ENCODE peak calls at places on chromosome 6, in four cellular contexts. B is GM04504; M is CD8-positive, alpha-beta T cell; V is left colon. D is an unnamed sample.

GRCh38 chr6:35486005-35486925 is 10.6 kb downstream of the TEAD3 start:
- DNase-seq in V (peak), M (no peak), B (no peak), D (peak)

GRCh38 chr6:41566961-41567360 is 20.8 kb downstream of the FOXP4 start:
- DNase-seq in B (no peak), V (no peak), M (no peak), D (no peak)

GRCh38 chr6:129920103-129920798 is 59.1 kb upstream of the TMEM244 start:
- DNase-seq in V (no peak), B (no peak), M (no peak), D (no peak)

GRCh38 chr6:117328500-117328899 is 63.1 kb downstream of the VGLL2 start:
- DNase-seq in B (no peak), M (no peak), V (no peak), D (no peak)

GRCh38 chr6:47188588-47189021 is 121.1 kb downstream of the TNFRSF21 start:
- DNase-seq in V (peak), M (no peak), B (no peak), D (peak)

GRCh38 chr6:68760941-68761676 is 126.0 kb downstream of the ADGRB3 start:
- DNase-seq in B (no peak), V (no peak), M (no peak), D (no peak)

GRCh38 chr6:28589952-28590340 is 64.3 kb downstream of the GPX5 start:
- DNase-seq in B (no peak), M (no peak), V (no peak), D (no peak)

GRCh38 chr6:106159531-106159940 is 73.4 kb downstream of the PRDM1 start:
- DNase-seq in M (no peak), V (no peak), B (peak), D (no peak)

GRCh38 chr6:19804362-19805145 is 32.6 kb upstream of the ID4 start:
- DNase-seq in V (peak), M (peak), B (peak), D (peak)

GRCh38 chr6:36840471-36841461 is 1.5 kb upstream of the CPNE5 start:
- DNase-seq in V (no peak), M (peak), B (no peak), D (no peak)

GRCh38 chr6:131013495-131013894 is 49.5 kb downstream of the EPB41L2 start:
- DNase-seq in V (no peak), M (no peak), B (peak), D (no peak)

D was measured in ureter.